ENCODE peak calls at places on chromosomes 7 and 10, in nine cellular contexts. One of them, this sample, is unnamed.
A peak's percentile ranks its signal among the peaks of the same experiment; 100 is the strongest.

GRCh38 chr7:8155836-8156235 is 106.1 kb downstream of the ICA1 start:
- DNase-seq in mammary epithelial cell: no peak
- DNase-seq in AG04450: no peak
- DNase-seq in endothelial cell of umbilical vein: no peak
- DNase-seq in body of pancreas: no peak
- DNase-seq in RWPE1: no peak
- DNase-seq in Karpas-422: no peak
- DNase-seq in GM23248: no peak
- DNase-seq in testis: no peak
- DNase-seq in this sample: no peak

GRCh38 chr10:112904000-112904399 is 46.0 kb upstream of the TCF7L2 start:
- DNase-seq in testis: no peak
- DNase-seq in mammary epithelial cell: peak; percentile 63
- DNase-seq in endothelial cell of umbilical vein: peak; percentile 25
- DNase-seq in body of pancreas: no peak
- DNase-seq in GM23248: peak; percentile 37
- DNase-seq in RWPE1: peak; percentile 69
- DNase-seq in AG04450: no peak
- DNase-seq in Karpas-422: no peak
- DNase-seq in this sample: no peak

GRCh38 chr10:34397324-34397723 is 417.8 kb downstream of the PARD3 start:
- DNase-seq in endothelial cell of umbilical vein: no peak
- DNase-seq in GM23248: peak; percentile 68
- DNase-seq in Karpas-422: no peak
- DNase-seq in RWPE1: no peak
- DNase-seq in body of pancreas: no peak
- DNase-seq in AG04450: no peak
- DNase-seq in testis: no peak
- DNase-seq in mammary epithelial cell: peak; percentile 8
- DNase-seq in this sample: no peak

GRCh38 chr10:30055094-30055701 is 4.2 kb downstream of the JCAD start:
- DNase-seq in GM23248: peak; percentile 78
- DNase-seq in Karpas-422: no peak
- DNase-seq in endothelial cell of umbilical vein: peak; percentile 79
- DNase-seq in mammary epithelial cell: no peak
- DNase-seq in AG04450: no peak
- DNase-seq in RWPE1: no peak
- DNase-seq in testis: peak; percentile 54
- DNase-seq in body of pancreas: no peak
- DNase-seq in this sample: no peak

GRCh38 chr7:45589061-45589460 is 14.9 kb downstream of the ADCY1 start:
- DNase-seq in mammary epithelial cell: no peak
- DNase-seq in RWPE1: no peak
- DNase-seq in GM23248: no peak
- DNase-seq in Karpas-422: no peak
- DNase-seq in endothelial cell of umbilical vein: no peak
- DNase-seq in AG04450: no peak
- DNase-seq in testis: no peak
- DNase-seq in body of pancreas: no peak
- DNase-seq in this sample: no peak

GRCh38 chr7:596819-597182 is 77.2 kb upstream of the PDGFA start:
- DNase-seq in testis: no peak
- DNase-seq in Karpas-422: no peak
- DNase-seq in body of pancreas: no peak
- DNase-seq in mammary epithelial cell: no peak
- DNase-seq in GM23248: no peak
- DNase-seq in endothelial cell of umbilical vein: no peak
- DNase-seq in AG04450: no peak
- DNase-seq in RWPE1: no peak
- DNase-seq in this sample: peak; percentile 70

GRCh38 chr7:12646139-12646538 is 41.3 kb upstream of the ARL4A start:
- DNase-seq in body of pancreas: no peak
- DNase-seq in testis: no peak
- DNase-seq in mammary epithelial cell: no peak
- DNase-seq in endothelial cell of umbilical vein: no peak
- DNase-seq in GM23248: no peak
- DNase-seq in AG04450: no peak
- DNase-seq in RWPE1: no peak
- DNase-seq in Karpas-422: no peak
- DNase-seq in this sample: no peak

GRCh38 chr7:101606176-101606923 is 22.7 kb downstream of the MYL10 start:
- DNase-seq in endothelial cell of umbilical vein: no peak
- DNase-seq in GM23248: no peak
- DNase-seq in body of pancreas: no peak
- DNase-seq in Karpas-422: no peak
- DNase-seq in RWPE1: no peak
- DNase-seq in AG04450: no peak
- DNase-seq in testis: no peak
- DNase-seq in mammary epithelial cell: no peak
- DNase-seq in this sample: no peak

GRCh38 chr10:86314616-86315520 is 51.7 kb downstream of the GRID1 start:
- DNase-seq in AG04450: no peak
- DNase-seq in mammary epithelial cell: no peak
- DNase-seq in GM23248: no peak
- DNase-seq in endothelial cell of umbilical vein: no peak
- DNase-seq in RWPE1: no peak
- DNase-seq in body of pancreas: no peak
- DNase-seq in Karpas-422: no peak
- DNase-seq in testis: no peak
- DNase-seq in this sample: no peak

GRCh38 chr10:32692174-32692573 is 246.2 kb downstream of the CCDC7 start:
- DNase-seq in testis: no peak
- DNase-seq in GM23248: peak; percentile 86
- DNase-seq in endothelial cell of umbilical vein: no peak
- DNase-seq in RWPE1: peak; percentile 79
- DNase-seq in body of pancreas: no peak
- DNase-seq in AG04450: peak; percentile 4
- DNase-seq in mammary epithelial cell: peak; percentile 98
- DNase-seq in Karpas-422: no peak
- DNase-seq in this sample: no peak

DNA sequence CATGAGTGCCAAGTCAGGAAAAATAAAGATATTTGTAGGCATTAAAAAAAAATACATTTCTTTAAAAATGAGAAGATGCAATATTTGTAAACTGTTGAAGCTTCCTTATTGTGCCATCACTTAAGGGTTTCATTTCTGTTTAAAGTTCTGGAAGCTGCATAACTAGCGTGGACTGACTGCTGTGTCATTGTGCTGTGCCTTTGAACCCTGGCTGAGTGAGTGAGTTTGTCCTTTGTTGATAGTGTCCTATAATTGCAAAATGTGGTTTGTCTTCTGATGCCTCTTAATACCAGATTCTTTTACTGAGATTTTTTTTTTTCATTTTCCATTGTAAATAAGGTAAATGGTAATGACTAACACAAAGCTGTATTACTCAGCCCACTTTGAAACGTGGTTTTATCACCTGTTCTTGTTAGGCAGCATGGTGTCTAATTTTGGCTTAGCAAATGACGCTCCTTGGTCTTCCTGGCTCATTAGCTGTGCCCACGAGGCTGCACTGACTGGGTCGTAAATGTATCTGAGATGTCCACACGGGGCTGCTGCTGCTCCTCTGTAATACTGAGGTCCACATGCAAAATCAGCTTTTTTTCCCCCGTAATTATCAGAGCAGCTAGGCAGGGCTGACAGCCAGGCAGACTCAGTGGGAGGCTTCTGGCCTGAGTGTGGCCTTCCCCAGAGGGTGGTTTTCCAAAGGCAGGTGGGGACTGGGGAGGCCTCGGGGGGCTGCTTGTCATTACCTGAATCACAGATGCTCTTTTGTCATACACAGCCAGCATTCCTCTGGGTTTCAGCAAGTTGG is 14.8 kb downstream of the ZSCAN25 start:
- DNase-seq in RWPE1: peak; percentile 54
- DNase-seq in AG04450: no peak
- DNase-seq in GM23248: peak; percentile 38
- DNase-seq in testis: peak; percentile 61
- DNase-seq in mammary epithelial cell: peak; percentile 79
- DNase-seq in endothelial cell of umbilical vein: no peak
- DNase-seq in Karpas-422: no peak
- DNase-seq in body of pancreas: peak; percentile 58
- DNase-seq in this sample: no peak
- H3K27ac ChIP-seq in RWPE1: peak overlapping the region; percentile 71
- H3K27ac ChIP-seq in AG04450: no peak overlapping the region
- H3K27ac ChIP-seq in GM23248: no peak overlapping the region
- H3K27ac ChIP-seq in testis: no peak overlapping the region
- H3K27ac ChIP-seq in mammary epithelial cell: peak overlapping the region; percentile 8
- H3K27ac ChIP-seq in endothelial cell of umbilical vein: no peak overlapping the region
- H3K27ac ChIP-seq in Karpas-422: no peak overlapping the region
- H3K27ac ChIP-seq in body of pancreas: peak overlapping the region; percentile 31
- H3K27ac ChIP-seq in this sample: no peak overlapping the region

DNA sequence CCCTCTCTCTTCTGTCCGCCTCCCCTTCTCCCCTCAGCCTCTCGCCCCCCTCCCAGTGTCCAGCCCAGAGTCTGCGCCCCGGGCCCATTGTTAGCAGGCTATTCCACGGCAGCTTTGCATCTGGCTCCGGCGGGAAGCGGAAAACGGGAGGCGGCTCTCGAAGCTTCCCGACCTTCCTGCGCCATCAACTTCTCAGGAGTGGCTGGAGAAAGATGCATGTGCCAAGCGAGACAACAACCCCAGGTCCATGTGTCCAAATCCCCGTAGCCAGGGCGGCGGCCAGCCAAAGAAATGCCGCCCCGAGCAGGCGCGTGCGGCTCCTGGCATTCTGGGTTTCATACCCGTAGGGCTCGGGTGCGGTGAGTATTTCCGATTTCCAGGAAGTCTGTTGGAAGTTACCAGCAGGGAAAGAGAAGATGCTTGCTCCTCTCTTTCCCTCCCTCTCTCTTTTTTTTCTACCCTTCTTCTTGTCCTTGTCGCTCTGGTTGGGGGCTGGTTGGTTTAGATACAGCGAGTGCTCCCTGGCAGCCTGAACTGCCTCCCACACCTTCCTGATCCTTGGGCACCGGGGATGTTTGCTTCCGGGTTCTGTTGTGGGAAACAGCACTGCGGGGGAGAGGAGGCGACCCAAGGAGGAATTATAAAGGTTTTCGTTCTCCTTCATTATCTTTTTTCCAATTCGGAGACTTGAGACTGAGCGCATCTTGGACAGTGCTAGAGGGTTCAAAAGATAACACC is 1.2 kb upstream of the HOXA2 start:
- DNase-seq in AG04450: no peak
- DNase-seq in RWPE1: no peak
- DNase-seq in GM23248: no peak
- DNase-seq in Karpas-422: no peak
- DNase-seq in mammary epithelial cell: peak; percentile 63
- DNase-seq in body of pancreas: no peak
- DNase-seq in endothelial cell of umbilical vein: peak; percentile 63
- DNase-seq in testis: no peak
- DNase-seq in this sample: no peak
- H3K27ac ChIP-seq in AG04450: peak overlapping the region; percentile 89
- H3K27ac ChIP-seq in RWPE1: no peak overlapping the region
- H3K27ac ChIP-seq in GM23248: no peak overlapping the region
- H3K27ac ChIP-seq in Karpas-422: no peak overlapping the region
- H3K27ac ChIP-seq in mammary epithelial cell: peak overlapping the region; percentile 97
- H3K27ac ChIP-seq in body of pancreas: peak overlapping the region; percentile 39
- H3K27ac ChIP-seq in endothelial cell of umbilical vein: peak overlapping the region; percentile 93
- H3K27ac ChIP-seq in testis: no peak overlapping the region
- H3K27ac ChIP-seq in this sample: no peak overlapping the region

DNA sequence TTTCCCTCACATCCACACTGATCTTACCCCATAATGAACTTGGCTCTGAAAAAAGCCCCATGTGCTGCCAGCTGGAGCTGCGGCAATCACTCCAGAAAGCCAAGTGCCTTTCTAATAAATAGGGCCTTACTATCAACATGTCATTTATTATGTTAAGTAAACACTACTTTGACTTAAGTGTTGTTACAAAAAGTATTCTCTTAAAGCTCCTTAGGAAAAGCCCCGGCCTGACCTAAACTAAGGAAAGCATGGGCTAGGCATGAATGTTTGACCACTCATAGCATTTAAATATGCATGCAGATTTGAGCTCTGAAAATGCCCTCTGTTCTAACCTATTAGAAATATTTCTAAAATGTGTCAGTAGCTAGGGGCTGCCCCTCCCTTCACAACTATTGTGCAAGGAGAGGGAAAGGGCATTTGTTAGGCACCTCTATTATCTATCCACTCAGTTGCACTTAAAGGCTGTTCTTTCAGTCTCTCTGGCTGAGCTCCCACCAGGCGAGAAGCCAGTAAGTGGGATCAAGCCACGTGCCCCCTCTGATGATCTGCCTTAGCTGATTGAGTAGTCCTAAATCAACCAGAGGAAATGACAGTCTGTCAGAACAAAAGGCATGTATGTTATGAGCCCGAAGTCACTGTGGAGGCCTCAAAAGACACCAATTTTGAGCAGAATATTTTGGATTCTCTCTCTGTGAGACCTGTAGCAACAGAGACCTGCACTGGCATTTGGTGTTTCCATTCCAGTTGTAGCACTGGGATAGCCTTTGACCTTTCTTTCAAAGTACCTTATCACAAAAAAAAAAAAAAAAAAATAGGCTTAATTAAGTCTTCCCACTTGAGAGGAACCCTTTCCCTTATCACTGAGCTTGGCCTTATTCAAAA is 77.1 kb downstream of the ITGB8 start:
- DNase-seq in AG04450: no peak
- DNase-seq in RWPE1: peak; percentile 71
- DNase-seq in mammary epithelial cell: peak; percentile 76
- DNase-seq in testis: peak; percentile 53
- DNase-seq in GM23248: peak; percentile 72
- DNase-seq in Karpas-422: no peak
- DNase-seq in endothelial cell of umbilical vein: peak; percentile 93
- DNase-seq in body of pancreas: peak; percentile 70
- DNase-seq in this sample: no peak
- H3K27ac ChIP-seq in AG04450: no peak overlapping the region
- H3K27ac ChIP-seq in RWPE1: peak overlapping the region; percentile 90
- H3K27ac ChIP-seq in mammary epithelial cell: peak overlapping the region; percentile 67
- H3K27ac ChIP-seq in testis: no peak overlapping the region
- H3K27ac ChIP-seq in GM23248: peak overlapping the region; percentile 25
- H3K27ac ChIP-seq in Karpas-422: no peak overlapping the region
- H3K27ac ChIP-seq in endothelial cell of umbilical vein: peak overlapping the region; percentile 37
- H3K27ac ChIP-seq in body of pancreas: peak overlapping the region; percentile 71
- H3K27ac ChIP-seq in this sample: no peak overlapping the region

GRCh38 chr7:137992738-137993394 is 9.0 kb downstream of the CREB3L2 start:
- DNase-seq in GM23248: peak; percentile 95
- DNase-seq in testis: peak; percentile 78
- DNase-seq in mammary epithelial cell: peak; percentile 76
- DNase-seq in body of pancreas: peak; percentile 57
- DNase-seq in Karpas-422: no peak
- DNase-seq in AG04450: peak; percentile 93
- DNase-seq in endothelial cell of umbilical vein: peak; percentile 95
- DNase-seq in RWPE1: peak; percentile 26
- DNase-seq in this sample: no peak

GRCh38 chr7:137996386-137996851 is 5.5 kb downstream of the CREB3L2 start:
- DNase-seq in body of pancreas: peak; percentile 41
- DNase-seq in testis: no peak
- DNase-seq in Karpas-422: no peak
- DNase-seq in endothelial cell of umbilical vein: peak; percentile 93
- DNase-seq in RWPE1: no peak
- DNase-seq in GM23248: peak; percentile 59
- DNase-seq in AG04450: no peak
- DNase-seq in mammary epithelial cell: no peak
- DNase-seq in this sample: peak; percentile 10

GRCh38 chr7:137993395-137993743 is 8.5 kb downstream of the CREB3L2 start:
- DNase-seq in Karpas-422: no peak
- DNase-seq in body of pancreas: no peak
- DNase-seq in RWPE1: no peak
- DNase-seq in endothelial cell of umbilical vein: no peak
- DNase-seq in GM23248: no peak
- DNase-seq in AG04450: no peak
- DNase-seq in testis: no peak
- DNase-seq in mammary epithelial cell: no peak
- DNase-seq in this sample: no peak

GRCh38 chr7:137992042-137992737 is 9.7 kb downstream of the CREB3L2 start:
- DNase-seq in Karpas-422: no peak
- DNase-seq in endothelial cell of umbilical vein: peak; percentile 97
- DNase-seq in mammary epithelial cell: no peak
- DNase-seq in RWPE1: no peak
- DNase-seq in testis: no peak
- DNase-seq in body of pancreas: peak; percentile 23
- DNase-seq in AG04450: peak; percentile 82
- DNase-seq in GM23248: peak; percentile 85
- DNase-seq in this sample: no peak

GRCh38 chr7:137994091-137994688 is 7.7 kb downstream of the CREB3L2 start:
- DNase-seq in Karpas-422: no peak
- DNase-seq in GM23248: no peak
- DNase-seq in body of pancreas: peak; percentile 30
- DNase-seq in RWPE1: no peak
- DNase-seq in endothelial cell of umbilical vein: no peak
- DNase-seq in testis: no peak
- DNase-seq in mammary epithelial cell: no peak
- DNase-seq in AG04450: no peak
- DNase-seq in this sample: no peak
- H3K27ac ChIP-seq in Karpas-422: no peak overlapping the region
- H3K27ac ChIP-seq in GM23248: peak overlapping the region; percentile 94
- H3K27ac ChIP-seq in body of pancreas: peak overlapping the region; percentile 76
- H3K27ac ChIP-seq in RWPE1: peak overlapping the region; percentile 13
- H3K27ac ChIP-seq in endothelial cell of umbilical vein: peak overlapping the region; percentile 92
- H3K27ac ChIP-seq in testis: peak overlapping the region; percentile 76
- H3K27ac ChIP-seq in mammary epithelial cell: no peak overlapping the region
- H3K27ac ChIP-seq in AG04450: peak overlapping the region; percentile 98
- H3K27ac ChIP-seq in this sample: no peak overlapping the region